ENCODE peak calls at places on chromosomes 7 and 10, in nine cellular contexts. One of them, this sample, is unnamed.
A peak's percentile ranks its signal among the peaks of the same experiment; 100 is the strongest.

GRCh38 chr10:32983333-32983909 is 25.4 kb upstream of the ITGB1 start:
- DNase-seq in PC-9: peak; percentile 75
- DNase-seq in upper lobe of right lung: no peak
- DNase-seq in retinal pigment epithelial cell: peak; percentile 51
- DNase-seq in tibial artery: no peak
- DNase-seq in mammary epithelial cell: peak; percentile 95
- DNase-seq in epithelial cell of esophagus: peak; percentile 95
- DNase-seq in foreskin fibroblast: peak; percentile 95
- DNase-seq in heart right ventricle: no peak
- DNase-seq in this sample: no peak

GRCh38 chr10:110618206-110618605 is 25.9 kb upstream of the RBM20 start:
- DNase-seq in epithelial cell of esophagus: no peak
- DNase-seq in tibial artery: no peak
- DNase-seq in foreskin fibroblast: no peak
- DNase-seq in upper lobe of right lung: no peak
- DNase-seq in PC-9: no peak
- DNase-seq in heart right ventricle: no peak
- DNase-seq in mammary epithelial cell: no peak
- DNase-seq in retinal pigment epithelial cell: no peak
- DNase-seq in this sample: no peak

GRCh38 chr7:118087121-118087520 is 96.8 kb upstream of the LSM8 start:
- DNase-seq in PC-9: no peak
- DNase-seq in mammary epithelial cell: peak; percentile 19
- DNase-seq in heart right ventricle: no peak
- DNase-seq in epithelial cell of esophagus: peak; percentile 44
- DNase-seq in foreskin fibroblast: no peak
- DNase-seq in upper lobe of right lung: no peak
- DNase-seq in tibial artery: no peak
- DNase-seq in retinal pigment epithelial cell: peak; percentile 12
- DNase-seq in this sample: no peak

GRCh38 chr7:117119192-117119924 is 166.1 kb downstream of the ST7 start:
- DNase-seq in foreskin fibroblast: peak; percentile 51
- DNase-seq in retinal pigment epithelial cell: no peak
- DNase-seq in PC-9: no peak
- DNase-seq in epithelial cell of esophagus: peak; percentile 77
- DNase-seq in heart right ventricle: peak; percentile 82
- DNase-seq in tibial artery: peak; percentile 86
- DNase-seq in upper lobe of right lung: peak; percentile 72
- DNase-seq in mammary epithelial cell: peak; percentile 57
- DNase-seq in this sample: peak; percentile 93

GRCh38 chr7:92794846-92795245 is 41.5 kb downstream of the CDK6 start:
- DNase-seq in tibial artery: no peak
- DNase-seq in heart right ventricle: no peak
- DNase-seq in foreskin fibroblast: no peak
- DNase-seq in retinal pigment epithelial cell: no peak
- DNase-seq in mammary epithelial cell: no peak
- DNase-seq in PC-9: no peak
- DNase-seq in epithelial cell of esophagus: no peak
- DNase-seq in upper lobe of right lung: no peak
- DNase-seq in this sample: no peak

GRCh38 chr7:81299272-81299671 is 380.4 kb upstream of the SEMA3C start:
- DNase-seq in upper lobe of right lung: no peak
- DNase-seq in epithelial cell of esophagus: peak; percentile 94
- DNase-seq in retinal pigment epithelial cell: peak; percentile 82
- DNase-seq in PC-9: peak; percentile 94
- DNase-seq in heart right ventricle: no peak
- DNase-seq in mammary epithelial cell: peak; percentile 97
- DNase-seq in foreskin fibroblast: peak; percentile 94
- DNase-seq in tibial artery: no peak
- DNase-seq in this sample: no peak

GRCh38 chr7:132077986-132078385 is 498.3 kb downstream of the PLXNA4 start:
- DNase-seq in retinal pigment epithelial cell: no peak
- DNase-seq in foreskin fibroblast: peak; percentile 10
- DNase-seq in PC-9: no peak
- DNase-seq in upper lobe of right lung: no peak
- DNase-seq in mammary epithelial cell: no peak
- DNase-seq in epithelial cell of esophagus: no peak
- DNase-seq in heart right ventricle: no peak
- DNase-seq in tibial artery: no peak
- DNase-seq in this sample: no peak

GRCh38 chr10:91883549-91884542 is 25.4 kb downstream of the FGFBP3 start:
- DNase-seq in PC-9: no peak
- DNase-seq in retinal pigment epithelial cell: peak; percentile 73
- DNase-seq in foreskin fibroblast: peak; percentile 50
- DNase-seq in tibial artery: peak; percentile 82
- DNase-seq in heart right ventricle: peak; percentile 23
- DNase-seq in mammary epithelial cell: no peak
- DNase-seq in epithelial cell of esophagus: peak; percentile 81
- DNase-seq in upper lobe of right lung: no peak
- DNase-seq in this sample: no peak

GRCh38 chr7:18653381-18654155 is 158.0 kb downstream of the HDAC9 start:
- DNase-seq in foreskin fibroblast: no peak
- DNase-seq in tibial artery: no peak
- DNase-seq in epithelial cell of esophagus: no peak
- DNase-seq in upper lobe of right lung: no peak
- DNase-seq in retinal pigment epithelial cell: no peak
- DNase-seq in heart right ventricle: no peak
- DNase-seq in mammary epithelial cell: no peak
- DNase-seq in PC-9: no peak
- DNase-seq in this sample: no peak

GRCh38 chr7:39535720-39536119 is 30.5 kb upstream of the YAE1 start:
- DNase-seq in epithelial cell of esophagus: peak; percentile 70
- DNase-seq in foreskin fibroblast: no peak
- DNase-seq in PC-9: no peak
- DNase-seq in retinal pigment epithelial cell: no peak
- DNase-seq in upper lobe of right lung: no peak
- DNase-seq in mammary epithelial cell: no peak
- DNase-seq in tibial artery: no peak
- DNase-seq in heart right ventricle: no peak
- DNase-seq in this sample: no peak

GRCh38 chr7:82221152-82221674 is 222.4 kb downstream of the CACNA2D1 start:
- DNase-seq in epithelial cell of esophagus: no peak
- DNase-seq in upper lobe of right lung: no peak
- DNase-seq in retinal pigment epithelial cell: no peak
- DNase-seq in heart right ventricle: no peak
- DNase-seq in foreskin fibroblast: no peak
- DNase-seq in PC-9: no peak
- DNase-seq in mammary epithelial cell: no peak
- DNase-seq in tibial artery: no peak
- DNase-seq in this sample: no peak

GRCh38 chr7:133941496-133941895 is 185.6 kb upstream of the LRGUK start:
- DNase-seq in upper lobe of right lung: no peak
- DNase-seq in epithelial cell of esophagus: peak; percentile 24
- DNase-seq in foreskin fibroblast: peak; percentile 33
- DNase-seq in retinal pigment epithelial cell: no peak
- DNase-seq in heart right ventricle: no peak
- DNase-seq in mammary epithelial cell: no peak
- DNase-seq in PC-9: no peak
- DNase-seq in tibial artery: no peak
- DNase-seq in this sample: no peak

GRCh38 chr10:44689368-44689767 is 221.8 kb upstream of the TMEM72 start:
- DNase-seq in mammary epithelial cell: no peak
- DNase-seq in epithelial cell of esophagus: peak; percentile 4
- DNase-seq in foreskin fibroblast: no peak
- DNase-seq in retinal pigment epithelial cell: no peak
- DNase-seq in tibial artery: no peak
- DNase-seq in PC-9: no peak
- DNase-seq in heart right ventricle: no peak
- DNase-seq in upper lobe of right lung: no peak
- DNase-seq in this sample: no peak

GRCh38 chr10:56606202-56606601 is 245.1 kb upstream of the ZWINT start:
- DNase-seq in PC-9: no peak
- DNase-seq in epithelial cell of esophagus: peak; percentile 30
- DNase-seq in retinal pigment epithelial cell: no peak
- DNase-seq in upper lobe of right lung: no peak
- DNase-seq in foreskin fibroblast: no peak
- DNase-seq in tibial artery: no peak
- DNase-seq in heart right ventricle: no peak
- DNase-seq in mammary epithelial cell: no peak
- DNase-seq in this sample: no peak

GRCh38 chr7:54946271-54946670 is 72.5 kb upstream of the EGFR start:
- DNase-seq in PC-9: peak; percentile 97
- DNase-seq in mammary epithelial cell: peak; percentile 42
- DNase-seq in retinal pigment epithelial cell: no peak
- DNase-seq in heart right ventricle: no peak
- DNase-seq in foreskin fibroblast: no peak
- DNase-seq in epithelial cell of esophagus: peak; percentile 36
- DNase-seq in tibial artery: no peak
- DNase-seq in upper lobe of right lung: no peak
- DNase-seq in this sample: no peak

GRCh38 chr10:132247943-132248342 is 59.8 kb downstream of the STK32C start:
- DNase-seq in upper lobe of right lung: no peak
- DNase-seq in foreskin fibroblast: no peak
- DNase-seq in retinal pigment epithelial cell: no peak
- DNase-seq in epithelial cell of esophagus: no peak
- DNase-seq in heart right ventricle: no peak
- DNase-seq in tibial artery: no peak
- DNase-seq in mammary epithelial cell: no peak
- DNase-seq in PC-9: no peak
- DNase-seq in this sample: no peak

GRCh38 chr7:92076509-92076908 is 57.8 kb downstream of the CYP51A1 start:
- DNase-seq in mammary epithelial cell: peak; percentile 81
- DNase-seq in epithelial cell of esophagus: peak; percentile 91
- DNase-seq in upper lobe of right lung: no peak
- DNase-seq in heart right ventricle: no peak
- DNase-seq in tibial artery: no peak
- DNase-seq in retinal pigment epithelial cell: no peak
- DNase-seq in PC-9: peak; percentile 77
- DNase-seq in foreskin fibroblast: no peak
- DNase-seq in this sample: no peak

GRCh38 chr10:58918887-58919286 is 257.6 kb upstream of the PHYHIPL start:
- DNase-seq in foreskin fibroblast: no peak
- DNase-seq in PC-9: no peak
- DNase-seq in mammary epithelial cell: no peak
- DNase-seq in heart right ventricle: no peak
- DNase-seq in tibial artery: no peak
- DNase-seq in retinal pigment epithelial cell: no peak
- DNase-seq in epithelial cell of esophagus: no peak
- DNase-seq in upper lobe of right lung: no peak
- DNase-seq in this sample: no peak

GRCh38 chr7:129857313-129857712 is 95.4 kb downstream of the UBE2H start:
- DNase-seq in epithelial cell of esophagus: no peak
- DNase-seq in tibial artery: no peak
- DNase-seq in heart right ventricle: no peak
- DNase-seq in mammary epithelial cell: no peak
- DNase-seq in PC-9: no peak
- DNase-seq in retinal pigment epithelial cell: no peak
- DNase-seq in upper lobe of right lung: no peak
- DNase-seq in foreskin fibroblast: no peak
- DNase-seq in this sample: no peak

GRCh38 chr7:75039166-75039565 is 34.4 kb downstream of the RCC1L start:
- DNase-seq in mammary epithelial cell: peak; percentile 89
- DNase-seq in PC-9: no peak
- DNase-seq in epithelial cell of esophagus: peak; percentile 95
- DNase-seq in foreskin fibroblast: no peak
- DNase-seq in tibial artery: no peak
- DNase-seq in retinal pigment epithelial cell: no peak
- DNase-seq in upper lobe of right lung: no peak
- DNase-seq in heart right ventricle: no peak
- DNase-seq in this sample: no peak

GRCh38 chr10:123655763-123656162 is 10.4 kb upstream of the GPR26 start:
- DNase-seq in tibial artery: peak; percentile 19
- DNase-seq in mammary epithelial cell: no peak
- DNase-seq in foreskin fibroblast: no peak
- DNase-seq in heart right ventricle: no peak
- DNase-seq in PC-9: no peak
- DNase-seq in upper lobe of right lung: peak; percentile 44
- DNase-seq in epithelial cell of esophagus: no peak
- DNase-seq in retinal pigment epithelial cell: no peak
- DNase-seq in this sample: no peak
- H3K4me3 ChIP-seq in tibial artery: no peak overlapping the region
- H3K4me3 ChIP-seq in mammary epithelial cell: no peak overlapping the region
- H3K4me3 ChIP-seq in foreskin fibroblast: no peak overlapping the region
- H3K4me3 ChIP-seq in heart right ventricle: no peak overlapping the region
- H3K4me3 ChIP-seq in PC-9: no peak overlapping the region
- H3K4me3 ChIP-seq in upper lobe of right lung: no peak overlapping the region
- H3K4me3 ChIP-seq in epithelial cell of esophagus: no peak overlapping the region
- H3K4me3 ChIP-seq in retinal pigment epithelial cell: no peak overlapping the region
- H3K4me3 ChIP-seq in this sample: no peak overlapping the region

DNA sequence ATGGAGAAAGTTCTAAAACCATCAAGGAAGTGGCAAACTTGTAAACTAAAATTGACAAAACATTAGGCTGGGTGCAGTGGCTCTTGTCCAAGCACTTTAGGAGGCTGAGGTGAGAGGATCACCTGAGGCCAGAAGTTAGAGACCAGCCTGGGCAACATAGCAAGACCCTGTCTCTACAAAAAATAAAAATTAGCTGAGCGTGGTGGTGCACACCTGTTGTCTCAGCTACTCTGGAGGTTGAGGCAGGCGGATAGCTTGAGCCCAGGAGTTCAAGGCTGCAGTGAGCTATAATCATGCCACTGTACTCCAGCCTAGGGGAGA is 29.4 kb upstream of the HNRNPH3 start:
- DNase-seq in retinal pigment epithelial cell: no peak
- DNase-seq in PC-9: no peak
- DNase-seq in epithelial cell of esophagus: no peak
- DNase-seq in upper lobe of right lung: no peak
- DNase-seq in heart right ventricle: no peak
- DNase-seq in tibial artery: no peak
- DNase-seq in foreskin fibroblast: no peak
- DNase-seq in mammary epithelial cell: no peak
- DNase-seq in this sample: no peak
- TF ChIP-seq CTCF in retinal pigment epithelial cell: no peak
- TF ChIP-seq CTCF in PC-9: peak; percentile 49
- TF ChIP-seq CTCF in epithelial cell of esophagus: no peak
- TF ChIP-seq CTCF in upper lobe of right lung: no peak
- TF ChIP-seq CTCF in heart right ventricle: no peak
- TF ChIP-seq CTCF in tibial artery: no peak
- TF ChIP-seq CTCF in foreskin fibroblast: no peak
- TF ChIP-seq CTCF in mammary epithelial cell: no peak
- TF ChIP-seq CTCF in this sample: no peak

DNA sequence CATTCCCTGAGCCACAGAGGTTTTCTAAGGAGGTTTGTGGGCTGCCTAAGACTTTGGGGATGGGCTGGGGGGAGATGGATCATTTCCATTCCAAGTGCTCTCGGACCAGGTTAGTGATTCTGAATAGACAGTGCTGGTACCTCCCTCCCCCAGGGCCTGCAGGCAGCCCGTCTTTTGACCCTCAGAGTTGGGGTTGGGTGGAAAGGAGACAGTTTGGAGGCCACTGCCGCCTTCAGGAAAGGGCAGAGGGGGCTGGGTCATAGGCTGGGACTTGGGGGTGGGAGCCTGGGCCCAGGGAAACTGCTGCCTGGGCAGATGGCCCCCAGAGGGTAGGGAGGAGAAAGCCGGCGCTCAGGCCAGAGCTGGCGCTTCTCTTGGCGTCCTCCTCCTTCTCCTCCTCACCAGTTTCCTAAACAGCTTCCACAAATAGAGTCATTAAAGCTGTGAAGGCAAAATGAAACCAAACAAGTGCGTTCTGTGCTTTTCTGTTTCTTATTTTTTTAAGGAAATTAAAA is 4.4 kb downstream of the UNC5B start:
- DNase-seq in tibial artery: peak; percentile 61
- DNase-seq in upper lobe of right lung: peak; percentile 60
- DNase-seq in foreskin fibroblast: no peak
- DNase-seq in heart right ventricle: no peak
- DNase-seq in mammary epithelial cell: peak; percentile 20
- DNase-seq in PC-9: no peak
- DNase-seq in retinal pigment epithelial cell: no peak
- DNase-seq in epithelial cell of esophagus: no peak
- DNase-seq in this sample: no peak
- H3K4me3 ChIP-seq in tibial artery: peak overlapping the region; percentile 54
- H3K4me3 ChIP-seq in upper lobe of right lung: peak overlapping the region; percentile 65
- H3K4me3 ChIP-seq in foreskin fibroblast: peak overlapping the region; percentile 55
- H3K4me3 ChIP-seq in heart right ventricle: peak overlapping the region; percentile 96
- H3K4me3 ChIP-seq in mammary epithelial cell: peak overlapping the region; percentile 38
- H3K4me3 ChIP-seq in PC-9: peak overlapping the region; percentile 73
- H3K4me3 ChIP-seq in retinal pigment epithelial cell: peak overlapping the region; percentile 47
- H3K4me3 ChIP-seq in epithelial cell of esophagus: peak overlapping the region; percentile 50
- H3K4me3 ChIP-seq in this sample: peak overlapping the region; percentile 62

GRCh38 chr7:51060536-51060935 is 256.1 kb downstream of the COBL start:
- DNase-seq in mammary epithelial cell: no peak
- DNase-seq in retinal pigment epithelial cell: no peak
- DNase-seq in upper lobe of right lung: no peak
- DNase-seq in foreskin fibroblast: no peak
- DNase-seq in tibial artery: no peak
- DNase-seq in PC-9: no peak
- DNase-seq in heart right ventricle: no peak
- DNase-seq in epithelial cell of esophagus: no peak
- DNase-seq in this sample: peak; percentile 72
- TF ChIP-seq CTCF in mammary epithelial cell: peak; percentile 4
- TF ChIP-seq CTCF in retinal pigment epithelial cell: no peak
- TF ChIP-seq CTCF in upper lobe of right lung: peak; percentile 12
- TF ChIP-seq CTCF in foreskin fibroblast: no peak
- TF ChIP-seq CTCF in tibial artery: no peak
- TF ChIP-seq CTCF in PC-9: peak; percentile 29
- TF ChIP-seq CTCF in heart right ventricle: no peak
- TF ChIP-seq CTCF in epithelial cell of esophagus: no peak
- TF ChIP-seq CTCF in this sample: no peak